ENCODE peak calls at places on chromosomes 16 and 17, in seven cellular contexts. I is C1 segment of cervical spinal cord; K is NCI-H1105; W is smooth muscle cell of the brain vasculature; F is Calu3; B is GM04504; L is activated T-cell treated with anti-CD3 and anti-CD28 coated beads, Interleukin-2, amount 50 U/mL, for 72 hours. J is an unnamed sample.

GRCh38 chr17:8056976-8057625 is 18.2 kb downstream of the ALOX15B start:
- DNase-seq in I (no peak), K (no peak), W (no peak), F (no peak), B (no peak), L (no peak), J (no peak)

GRCh38 chr17:60610481-60610880 is 10.5 kb downstream of the PPM1D start:
- DNase-seq in I (no peak), K (no peak), W (no peak), F (no peak), B (no peak), L (no peak), J (peak)

GRCh38 chr16:71933913-71934696 is 38.8 kb downstream of the IST1 start:
- DNase-seq in I (no peak), K (no peak), W (no peak), F (no peak), B (no peak), L (no peak), J (peak)

GRCh38 chr17:61699694-61700093 is 108.7 kb upstream of the NACA2 start:
- DNase-seq in I (no peak), K (no peak), W (no peak), F (no peak), B (no peak), L (no peak), J (no peak)

GRCh38 chr17:51365090-51365489 is 104.7 kb downstream of the UTP18 start:
- DNase-seq in I (no peak), K (no peak), W (no peak), F (no peak), B (no peak), L (no peak), J (no peak)

GRCh38 chr17:61646482-61646881 is 55.5 kb upstream of the NACA2 start:
- DNase-seq in I (no peak), K (no peak), W (no peak), F (no peak), B (no peak), L (no peak), J (no peak)

GRCh38 chr16:19410435-19411153 is 7.1 kb upstream of the TMC5 start:
- DNase-seq in I (no peak), K (no peak), W (no peak), F (peak), B (no peak), L (peak), J (peak)

GRCh38 chr17:77790143-77790829 is 168.2 kb upstream of the TNRC6C start:
- DNase-seq in I (no peak), K (no peak), W (no peak), F (no peak), B (no peak), L (no peak), J (peak)

GRCh38 chr16:48561960-48562393 is 48.0 kb downstream of the N4BP1 start:
- DNase-seq in I (no peak), K (no peak), W (no peak), F (no peak), B (no peak), L (no peak), J (peak)

GRCh38 chr17:49388290-49388640 is 26.2 kb upstream of the ZNF652 start:
- DNase-seq in I (no peak), K (no peak), W (no peak), F (no peak), B (no peak), L (no peak), J (no peak)

GRCh38 chr16:10523025-10523424 is 57.4 kb downstream of the EMP2 start:
- DNase-seq in I (no peak), K (no peak), W (no peak), F (no peak), B (no peak), L (no peak), J (no peak)

GRCh38 chr17:19372866-19373505 is 5.3 kb upstream of the MAPK7 start:
- DNase-seq in I (no peak), K (no peak), W (no peak), F (no peak), B (no peak), L (no peak), J (no peak)